ENCODE peak calls at places on chromosomes 4 and X, in six cellular contexts. J, H, A, R, X and P are unnamed samples.

GRCh38 chr4:159779716-159780115 is 676.8 kb downstream of the RAPGEF2 start:
- DNase-seq in J (no peak), H (no peak), A (no peak), R (no peak), X (no peak), P (no peak)

GRCh38 chr4:18568600-18568999 is 547.0 kb upstream of the LCORL start:
- DNase-seq in J (no peak), H (no peak), A (peak; percentile 3), R (peak; percentile 1), X (no peak), P (no peak)

GRCh38 chr4:175998782-175999181 is 66.9 kb upstream of the WDR17 start:
- DNase-seq in J (peak; percentile 6), H (no peak), A (no peak), R (no peak), X (no peak), P (no peak)

GRCh38 chr4:105709081-105709450 is 482 bp downstream of the GSTCD start:
- DNase-seq in J (no peak), H (no peak), A (peak; percentile 58), R (peak; percentile 37), X (no peak), P (no peak)

GRCh38 chrX:153944140-153944799 is at the start of gene RENBP:
- DNase-seq in J (no peak), H (no peak), A (no peak), R (no peak), X (no peak), P (no peak)

GRCh38 chrX:254630-255215 is 26.5 kb upstream of the PLCXD1 start:
- DNase-seq in J (no peak), H (no peak), A (no peak), R (no peak), X (no peak), P (no peak)

GRCh38 chr4:3852751-3853150 is 86.6 kb downstream of the ADRA2C start:
- DNase-seq in J (no peak), H (no peak), A (no peak), R (no peak), X (no peak), P (no peak)

GRCh38 chr4:57077550-57078311 is 32.5 kb downstream of the IGFBP7 start:
- DNase-seq in J (peak; percentile 84), H (peak; percentile 85), A (peak; percentile 63), R (peak; percentile 89), X (peak; percentile 90), P (no peak)

GRCh38 chrX:38347136-38347535 is 5.3 kb upstream of the OTC start:
- DNase-seq in J (peak; percentile 85), H (peak; percentile 29), A (peak; percentile 73), R (peak; percentile 11), X (peak; percentile 34), P (no peak)

GRCh38 chr4:84379881-84380618 is 119.0 kb downstream of the NKX6-1 start:
- DNase-seq in J (peak; percentile 37), H (no peak), A (no peak), R (peak; percentile 61), X (no peak), P (no peak)

GRCh38 chr4:176409627-176410026 is 89.9 kb downstream of the SPCS3 start:
- DNase-seq in J (peak; percentile 29), H (no peak), A (no peak), R (peak; percentile 57), X (no peak), P (no peak)

GRCh38 chr4:152064753-152065152 is 303.9 kb upstream of the GATB start:
- DNase-seq in J (peak; percentile 34), H (no peak), A (no peak), R (no peak), X (no peak), P (no peak)

GRCh38 chrX:53547668-53548067 is 113.5 kb upstream of the HSD17B10 start:
- DNase-seq in J (no peak), H (no peak), A (no peak), R (no peak), X (no peak), P (no peak)

GRCh38 chrX:28988246-28988645 is 401.0 kb downstream of the IL1RAPL1 start:
- DNase-seq in J (no peak), H (no peak), A (no peak), R (no peak), X (no peak), P (no peak)

GRCh38 chr4:143424276-143424675 is 87.6 kb downstream of the GAB1 start:
- DNase-seq in J (peak; percentile 81), H (no peak), A (peak; percentile 17), R (peak; percentile 20), X (peak; percentile 27), P (no peak)

GRCh38 chr4:32117696-32118095 is 1397.5 kb downstream of the PCDH7 start:
- DNase-seq in J (no peak), H (no peak), A (no peak), R (no peak), X (no peak), P (no peak)

GRCh38 chr4:52059372-52059771 is 8.3 kb downstream of the SPATA18 start:
- DNase-seq in J (peak; percentile 88), H (peak; percentile 79), A (peak; percentile 41), R (no peak), X (no peak), P (no peak)

GRCh38 chrX:108036298-108036973 is 8.4 kb upstream of the VSIG1 start:
- DNase-seq in J (peak; percentile 91), H (peak; percentile 89), A (peak; percentile 68), R (peak; percentile 45), X (peak; percentile 67), P (no peak)

GRCh38 chrX:129706395-129707072 is 32.2 kb upstream of the XPNPEP2 start:
- DNase-seq in J (no peak), H (no peak), A (no peak), R (peak; percentile 21), X (no peak), P (no peak)

GRCh38 chr4:115119804-115120352 is 6.5 kb upstream of the NDST4 start:
- DNase-seq in J (no peak), H (no peak), A (no peak), R (no peak), X (no peak), P (no peak)

GRCh38 chr4:38905657-38906398 is 38.2 kb downstream of the FAM114A1 start:
- DNase-seq in J (no peak), H (no peak), A (no peak), R (no peak), X (no peak), P (no peak)

GRCh38 chrX:150982235-150982785 is 825 bp upstream of the HMGB3 start:
- DNase-seq in J (no peak), H (no peak), A (no peak), R (no peak), X (no peak), P (no peak)

GRCh38 chr4:137644201-137644600 is 111.9 kb upstream of the PCDH18 start:
- DNase-seq in J (no peak), H (no peak), A (no peak), R (peak; percentile 11), X (no peak), P (no peak)

GRCh38 chr4:15964159-15964558 is 1.2 kb upstream of the FGFBP2 start:
- DNase-seq in J (no peak), H (no peak), A (no peak), R (no peak), X (no peak), P (no peak)

GRCh38 chr4:189046642-189047041 is 894.0 kb upstream of the FRG1 start:
- DNase-seq in J (no peak), H (peak; percentile 27), A (peak; percentile 16), R (no peak), X (no peak), P (no peak)

GRCh38 chr4:828641-829271 is 2.8 kb upstream of the CPLX1 start:
- DNase-seq in J (peak; percentile 21), H (no peak), A (no peak), R (peak; percentile 33), X (no peak), P (no peak)